ENCODE peak calls at places on chromosomes 16 and 17, in four cellular contexts. G is testis, U is upper lobe of left lung, S is HCT116. R is an unnamed sample.

GRCh38 chr16:70691223-70692129 is 5.6 kb upstream of the MTSS2 start:
- DNase-seq in S (no peak), U (no peak), G (no peak), R (peak; percentile 90)

GRCh38 chr16:12572316-12572985 is 231.2 kb downstream of the CPPED1 start:
- DNase-seq in G (no peak), U (no peak), S (no peak), R (no peak)

GRCh38 chr16:85687651-85688471 is 893 bp downstream of the GINS2 start:
- DNase-seq in U (no peak), G (no peak), S (no peak), R (no peak)

GRCh38 chr17:50660042-50660886 is 25.6 kb downstream of the ABCC3 start:
- DNase-seq in G (no peak), S (no peak), U (peak; percentile 68), R (no peak)

GRCh38 chr17:82012482-82013295 is 10.0 kb downstream of the CENPX start:
- DNase-seq in U (peak; percentile 86), G (no peak), S (no peak), R (no peak)

GRCh38 chr17:57341611-57342010 is 85.3 kb downstream of the MSI2 start:
- DNase-seq in U (no peak), G (no peak), S (no peak), R (no peak)

GRCh38 chr16:72987480-72987901 is 60.4 kb downstream of the ZFHX3 start:
- DNase-seq in U (no peak), S (no peak), G (no peak), R (no peak)

GRCh38 chr16:52705192-52705591 is 158.2 kb upstream of the TOX3 start:
- DNase-seq in S (no peak), U (no peak), G (no peak), R (no peak)

GRCh38 chr17:71793550-71793949 is 327.3 kb upstream of the SOX9 start:
- DNase-seq in G (no peak), U (no peak), S (no peak), R (no peak)

GRCh38 chr16:86761117-86761971 is 183.0 kb downstream of the FOXL1 start:
- DNase-seq in G (peak; percentile 58), U (no peak), S (peak; percentile 51), R (peak; percentile 27)

GRCh38 chr17:58210922-58211321 is 8.1 kb downstream of the MKS1 start:
- DNase-seq in S (no peak), G (no peak), U (no peak), R (no peak)

GRCh38 chr16:27703545-27703944 is 153.6 kb downstream of the KATNIP start:
- DNase-seq in G (no peak), S (no peak), U (peak; percentile 8), R (no peak)

GRCh38 chr17:40070895-40071719 is 8.3 kb downstream of the THRA start:
- DNase-seq in U (peak; percentile 96), S (no peak), G (peak; percentile 75), R (peak; percentile 80)

GRCh38 chr17:55642741-55643140 is 79.9 kb downstream of the TMEM100 start:
- DNase-seq in U (no peak), G (no peak), S (no peak), R (no peak)

DNA sequence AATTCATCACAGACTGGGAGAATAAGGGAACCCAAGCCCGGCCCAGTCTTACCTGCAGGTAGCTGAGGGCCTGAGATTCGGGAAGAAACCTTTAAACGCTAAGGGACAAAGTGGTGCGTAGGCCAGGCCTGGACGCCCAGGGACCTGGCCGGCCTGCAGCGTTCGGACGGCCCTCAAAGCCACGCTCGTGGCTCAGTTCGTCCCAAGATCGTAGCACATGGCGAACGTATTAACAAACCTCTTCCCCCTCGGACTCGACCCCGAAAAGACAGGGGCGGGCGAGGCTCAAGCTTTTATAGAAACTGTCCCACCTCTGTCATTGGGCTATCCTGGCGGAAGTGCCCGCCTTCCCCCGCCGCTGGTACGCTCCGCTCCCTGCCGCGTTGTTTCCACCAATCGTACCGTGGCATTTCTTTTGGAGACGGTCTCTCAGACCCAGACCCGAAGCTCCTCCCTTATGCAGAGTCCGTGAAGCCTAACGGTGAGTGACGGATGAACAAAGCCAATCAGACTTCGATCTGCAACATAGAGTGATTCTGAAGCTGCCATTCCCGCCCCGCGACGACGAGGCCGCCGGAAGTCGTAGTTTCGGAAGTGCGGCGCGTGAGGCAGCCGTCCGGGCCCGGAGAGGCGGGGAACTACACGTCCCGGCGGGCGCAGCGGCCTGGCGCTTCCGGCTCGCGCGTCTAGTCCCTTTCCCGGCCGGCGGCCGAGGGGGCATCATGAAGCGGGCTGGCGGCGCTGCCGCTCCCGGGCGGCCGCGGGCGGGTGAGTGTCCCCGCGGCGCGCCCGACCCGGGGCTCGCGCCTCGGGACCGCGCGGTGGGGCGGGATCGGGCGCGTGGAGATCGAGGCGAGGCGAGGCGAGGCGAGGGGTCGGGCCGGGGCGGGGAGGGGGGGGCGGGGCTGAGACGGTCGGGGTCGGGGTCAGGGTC is at the start of gene TRAF7:
- DNase-seq in S (peak; percentile 100), U (peak; percentile 100), G (peak; percentile 100), R (peak; percentile 98)
- TF ChIP-seq POLR2A in S (peak; percentile 99), U (peak; percentile 100), G (peak; percentile 99), R (peak; percentile 97)

GRCh38 chr16:62752837-62753236 is 716.6 kb upstream of the CDH8 start:
- DNase-seq in U (no peak), G (no peak), S (no peak), R (no peak)

GRCh38 chr16:62760398-62760797 is 724.2 kb upstream of the CDH8 start:
- DNase-seq in S (no peak), U (no peak), G (no peak), R (no peak)

GRCh38 chr16:62751218-62751617 is 715.0 kb upstream of the CDH8 start:
- DNase-seq in S (no peak), G (no peak), U (no peak), R (no peak)

GRCh38 chr16:62755938-62756337 is 719.7 kb upstream of the CDH8 start:
- DNase-seq in S (no peak), G (no peak), U (no peak), R (no peak)
- TF ChIP-seq POLR2A in S (no peak), G (no peak), U (no peak), R (no peak)

DNA sequence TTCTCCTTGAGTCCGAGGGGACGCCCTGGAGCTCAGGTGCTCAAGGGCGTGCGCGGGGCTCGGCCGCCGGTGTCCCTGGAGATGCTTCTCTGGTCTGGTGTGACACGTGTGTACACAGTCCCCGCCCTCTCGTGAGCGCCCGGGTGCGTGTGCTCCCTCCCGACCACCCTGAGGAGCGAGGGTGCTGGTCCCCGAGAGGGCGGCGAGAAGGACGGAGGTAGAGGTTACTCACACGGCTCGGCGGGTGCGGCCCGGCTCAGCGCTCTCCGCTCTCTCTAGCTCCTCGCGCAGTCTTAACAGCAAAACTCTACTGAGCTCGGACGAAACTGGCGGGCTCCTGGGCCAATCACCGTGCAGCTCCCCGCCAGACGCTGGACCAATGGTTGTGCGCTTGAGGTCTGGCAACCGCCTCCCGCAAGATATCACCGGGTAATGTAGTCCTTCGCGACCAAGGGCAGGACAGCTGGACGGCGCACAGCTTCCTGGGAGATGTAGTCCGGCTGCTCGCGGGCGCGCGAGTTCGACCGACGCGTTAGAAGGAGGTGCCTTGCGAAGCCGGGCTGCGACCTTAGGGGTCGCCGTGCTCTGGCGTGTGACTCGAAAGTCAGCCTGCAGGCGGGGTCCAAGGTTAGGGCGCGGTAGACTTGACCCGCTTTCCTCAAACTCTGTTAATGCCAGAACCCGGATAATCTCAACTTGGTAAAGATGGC is at the start of gene SLC25A19:
- DNase-seq in U (peak; percentile 99), S (peak; percentile 99), G (peak; percentile 100), R (peak; percentile 98)
- TF ChIP-seq POLR2A in U (peak; percentile 98), S (peak; percentile 86), G (peak; percentile 79), R (peak; percentile 97)

GRCh38 chr17:28898261-28898955 is 875 bp upstream of the FLOT2 start:
- DNase-seq in G (no peak), U (no peak), S (no peak), R (no peak)

GRCh38 chr17:28896491-28896883 is 1.0 kb downstream of the FLOT2 start:
- DNase-seq in S (no peak), U (no peak), G (no peak), R (no peak)

GRCh38 chr17:28896884-28897768 is at the start of gene FLOT2:
- DNase-seq in G (peak; percentile 64), U (peak; percentile 86), S (no peak), R (peak; percentile 65)

GRCh38 chr17:28899212-28899815 is 1.8 kb upstream of the FLOT2 start:
- DNase-seq in G (no peak), S (no peak), U (no peak), R (no peak)

GRCh38 chr17:28897769-28898259 is 281 bp upstream of the FLOT2 start:
- DNase-seq in S (no peak), G (peak; percentile 58), U (no peak), R (no peak)
- TF ChIP-seq POLR2A in S (peak; percentile 14), G (no peak), U (peak; percentile 6), R (no peak)

GRCh38 chr16:19774024-19774423 is 56.0 kb downstream of the IQCK start:
- DNase-seq in G (no peak), U (no peak), S (no peak), R (no peak)

GRCh38 chr16:19776147-19776546 is 58.1 kb downstream of the IQCK start:
- DNase-seq in G (no peak), U (no peak), S (no peak), R (no peak)

GRCh38 chr16:19781196-19781595 is 63.1 kb downstream of the IQCK start:
- DNase-seq in S (no peak), G (no peak), U (no peak), R (no peak)

GRCh38 chr16:19777061-19777460 is 59.0 kb downstream of the IQCK start:
- DNase-seq in G (no peak), U (no peak), S (no peak), R (no peak)

DNA sequence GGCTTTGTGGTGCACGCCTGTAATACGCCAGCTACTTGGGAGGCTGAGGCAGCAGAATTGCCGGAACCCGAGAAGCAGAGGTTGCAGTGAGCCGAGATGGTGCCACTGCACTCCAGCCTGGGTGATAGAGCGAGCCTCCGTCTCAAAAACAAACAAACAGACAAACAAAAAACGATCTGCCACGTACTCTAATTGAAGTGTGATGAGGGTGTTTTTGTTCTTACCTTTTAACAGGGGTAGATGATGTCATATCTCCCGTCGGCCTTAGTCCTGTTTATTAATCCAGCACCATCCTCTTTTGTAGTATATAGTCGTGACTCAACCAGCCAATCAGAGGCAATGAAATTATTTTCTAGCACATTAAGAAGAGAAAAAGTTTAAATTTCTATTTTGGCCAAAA is 58.5 kb downstream of the IQCK start:
- DNase-seq in G (no peak), S (no peak), U (no peak), R (no peak)
- TF ChIP-seq POLR2A in G (no peak), S (no peak), U (no peak), R (no peak)

GRCh38 chr17:6102615-6103014 is 32.4 kb downstream of the WSCD1 start:
- DNase-seq in G (no peak), S (no peak), U (no peak), R (no peak)
- TF ChIP-seq POLR2A in G (no peak), S (no peak), U (no peak), R (no peak)

GRCh38 chr17:62073993-62074392 is 8.9 kb upstream of the MED13 start:
- DNase-seq in S (no peak), G (no peak), U (no peak), R (no peak)
- TF ChIP-seq POLR2A in S (no peak), G (no peak), U (no peak), R (no peak)

GRCh38 chr16:67530013-67530939 is 1.6 kb downstream of the RIPOR1 start:
- DNase-seq in G (peak; percentile 87), U (peak; percentile 81), S (no peak), R (peak; percentile 81)
- TF ChIP-seq POLR2A in G (peak; percentile 22), U (peak; percentile 87), S (no peak), R (peak; percentile 84)

GRCh38 chr16:75433732-75434413 is 570 bp upstream of the CFDP1 start:
- DNase-seq in S (no peak), G (peak; percentile 78), U (peak; percentile 77), R (peak; percentile 85)

GRCh38 chr16:75429621-75430403 is 3.5 kb downstream of the CFDP1 start:
- DNase-seq in U (no peak), S (no peak), G (no peak), R (no peak)

GRCh38 chr16:75432828-75433731 is at the start of gene CFDP1:
- DNase-seq in S (peak; percentile 88), G (peak; percentile 97), U (peak; percentile 96), R (peak; percentile 95)
- TF ChIP-seq POLR2A in S (peak; percentile 61), G (no peak), U (peak; percentile 81), R (peak; percentile 86)

R was measured in uterus.